ENCODE peak calls at places on chromosomes 4 and X, in six cellular contexts. One of them, this sample, is unnamed.

GRCh38 chr4:152591361-152591760 is 55.5 kb upstream of the FBXW7 start:
- DNase-seq in NCI-H1105 treated with DMSO at 0.1 percent for 48 hours: peak
- DNase-seq in ACHN: no peak
- DNase-seq in amygdala: no peak
- DNase-seq in pancreas: peak
- DNase-seq in stimulated activated CD8-positive, alpha-beta memory T cell treated with anti-CD3 and anti-CD28 coated beads, Interleukin-4, amount 100 ng/mL, for 24 hours: no peak
- DNase-seq in this sample: no peak

GRCh38 chr4:168831585-168831918 is 178.5 kb downstream of the CBR4 start:
- DNase-seq in NCI-H1105 treated with DMSO at 0.1 percent for 48 hours: peak
- DNase-seq in ACHN: no peak
- DNase-seq in amygdala: no peak
- DNase-seq in pancreas: no peak
- DNase-seq in stimulated activated CD8-positive, alpha-beta memory T cell treated with anti-CD3 and anti-CD28 coated beads, Interleukin-4, amount 100 ng/mL, for 24 hours: no peak
- DNase-seq in this sample: peak

GRCh38 chrX:15158736-15159406 is 111.0 kb downstream of the ASB9 start:
- DNase-seq in NCI-H1105 treated with DMSO at 0.1 percent for 48 hours: no peak
- DNase-seq in ACHN: no peak
- DNase-seq in amygdala: no peak
- DNase-seq in pancreas: no peak
- DNase-seq in stimulated activated CD8-positive, alpha-beta memory T cell treated with anti-CD3 and anti-CD28 coated beads, Interleukin-4, amount 100 ng/mL, for 24 hours: no peak
- DNase-seq in this sample: no peak

GRCh38 chrX:44651347-44651746 is 108.7 kb upstream of the FUNDC1 start:
- DNase-seq in NCI-H1105 treated with DMSO at 0.1 percent for 48 hours: no peak
- DNase-seq in ACHN: no peak
- DNase-seq in amygdala: no peak
- DNase-seq in pancreas: no peak
- DNase-seq in stimulated activated CD8-positive, alpha-beta memory T cell treated with anti-CD3 and anti-CD28 coated beads, Interleukin-4, amount 100 ng/mL, for 24 hours: no peak
- DNase-seq in this sample: no peak

GRCh38 chr4:37644962-37645361 is 41.2 kb downstream of the RELL1 start:
- DNase-seq in NCI-H1105 treated with DMSO at 0.1 percent for 48 hours: no peak
- DNase-seq in ACHN: no peak
- DNase-seq in amygdala: no peak
- DNase-seq in pancreas: no peak
- DNase-seq in stimulated activated CD8-positive, alpha-beta memory T cell treated with anti-CD3 and anti-CD28 coated beads, Interleukin-4, amount 100 ng/mL, for 24 hours: no peak
- DNase-seq in this sample: no peak

GRCh38 chr4:146582864-146583263 is 55.8 kb upstream of the POU4F2 start:
- DNase-seq in NCI-H1105 treated with DMSO at 0.1 percent for 48 hours: peak
- DNase-seq in ACHN: no peak
- DNase-seq in amygdala: no peak
- DNase-seq in pancreas: no peak
- DNase-seq in stimulated activated CD8-positive, alpha-beta memory T cell treated with anti-CD3 and anti-CD28 coated beads, Interleukin-4, amount 100 ng/mL, for 24 hours: no peak
- DNase-seq in this sample: no peak

GRCh38 chr4:70994387-70995099 is 1.1 kb downstream of the DCK start:
- DNase-seq in NCI-H1105 treated with DMSO at 0.1 percent for 48 hours: no peak
- DNase-seq in ACHN: no peak
- DNase-seq in amygdala: no peak
- DNase-seq in pancreas: no peak
- DNase-seq in stimulated activated CD8-positive, alpha-beta memory T cell treated with anti-CD3 and anti-CD28 coated beads, Interleukin-4, amount 100 ng/mL, for 24 hours: no peak
- DNase-seq in this sample: no peak

GRCh38 chr4:80178964-80179363 is 18.3 kb upstream of the PRDM8 start:
- DNase-seq in NCI-H1105 treated with DMSO at 0.1 percent for 48 hours: no peak
- DNase-seq in ACHN: no peak
- DNase-seq in amygdala: no peak
- DNase-seq in pancreas: no peak
- DNase-seq in stimulated activated CD8-positive, alpha-beta memory T cell treated with anti-CD3 and anti-CD28 coated beads, Interleukin-4, amount 100 ng/mL, for 24 hours: no peak
- DNase-seq in this sample: no peak

GRCh38 chrX:39133971-39134370 is 332.7 kb downstream of the MID1IP1 start:
- DNase-seq in NCI-H1105 treated with DMSO at 0.1 percent for 48 hours: peak
- DNase-seq in ACHN: no peak
- DNase-seq in amygdala: no peak
- DNase-seq in pancreas: no peak
- DNase-seq in stimulated activated CD8-positive, alpha-beta memory T cell treated with anti-CD3 and anti-CD28 coated beads, Interleukin-4, amount 100 ng/mL, for 24 hours: no peak
- DNase-seq in this sample: no peak

GRCh38 chrX:118698516-118699247 is 28.7 kb upstream of the IL13RA1 start:
- DNase-seq in NCI-H1105 treated with DMSO at 0.1 percent for 48 hours: no peak
- DNase-seq in ACHN: no peak
- DNase-seq in amygdala: no peak
- DNase-seq in pancreas: no peak
- DNase-seq in stimulated activated CD8-positive, alpha-beta memory T cell treated with anti-CD3 and anti-CD28 coated beads, Interleukin-4, amount 100 ng/mL, for 24 hours: no peak
- DNase-seq in this sample: no peak

GRCh38 chrX:67288958-67289641 is 254.7 kb upstream of the AR start:
- DNase-seq in NCI-H1105 treated with DMSO at 0.1 percent for 48 hours: no peak
- DNase-seq in ACHN: no peak
- DNase-seq in amygdala: no peak
- DNase-seq in pancreas: no peak
- DNase-seq in stimulated activated CD8-positive, alpha-beta memory T cell treated with anti-CD3 and anti-CD28 coated beads, Interleukin-4, amount 100 ng/mL, for 24 hours: no peak
- DNase-seq in this sample: no peak

GRCh38 chr4:78145622-78146021 is 88.5 kb downstream of the FRAS1 start:
- DNase-seq in NCI-H1105 treated with DMSO at 0.1 percent for 48 hours: no peak
- DNase-seq in ACHN: no peak
- DNase-seq in amygdala: no peak
- DNase-seq in pancreas: no peak
- DNase-seq in stimulated activated CD8-positive, alpha-beta memory T cell treated with anti-CD3 and anti-CD28 coated beads, Interleukin-4, amount 100 ng/mL, for 24 hours: no peak
- DNase-seq in this sample: no peak

GRCh38 chr4:155099231-155099630 is 109.2 kb upstream of the NPY2R start:
- DNase-seq in NCI-H1105 treated with DMSO at 0.1 percent for 48 hours: no peak
- DNase-seq in ACHN: no peak
- DNase-seq in amygdala: no peak
- DNase-seq in pancreas: no peak
- DNase-seq in stimulated activated CD8-positive, alpha-beta memory T cell treated with anti-CD3 and anti-CD28 coated beads, Interleukin-4, amount 100 ng/mL, for 24 hours: no peak
- DNase-seq in this sample: no peak

GRCh38 chr4:165096776-165097175 is 15.9 kb downstream of the TMEM192 start:
- DNase-seq in NCI-H1105 treated with DMSO at 0.1 percent for 48 hours: peak
- DNase-seq in ACHN: peak
- DNase-seq in amygdala: no peak
- DNase-seq in pancreas: no peak
- DNase-seq in stimulated activated CD8-positive, alpha-beta memory T cell treated with anti-CD3 and anti-CD28 coated beads, Interleukin-4, amount 100 ng/mL, for 24 hours: no peak
- DNase-seq in this sample: no peak

GRCh38 chr4:116531870-116532269 is 553.5 kb downstream of the TRAM1L1 start:
- DNase-seq in NCI-H1105 treated with DMSO at 0.1 percent for 48 hours: no peak
- DNase-seq in ACHN: no peak
- DNase-seq in amygdala: no peak
- DNase-seq in pancreas: no peak
- DNase-seq in stimulated activated CD8-positive, alpha-beta memory T cell treated with anti-CD3 and anti-CD28 coated beads, Interleukin-4, amount 100 ng/mL, for 24 hours: no peak
- DNase-seq in this sample: no peak

GRCh38 chrX:15299945-15300851 is 15.2 kb downstream of the ASB11 start:
- DNase-seq in NCI-H1105 treated with DMSO at 0.1 percent for 48 hours: peak
- DNase-seq in ACHN: peak
- DNase-seq in amygdala: no peak
- DNase-seq in pancreas: no peak
- DNase-seq in stimulated activated CD8-positive, alpha-beta memory T cell treated with anti-CD3 and anti-CD28 coated beads, Interleukin-4, amount 100 ng/mL, for 24 hours: no peak
- DNase-seq in this sample: peak

GRCh38 chr4:2932561-2932950 is 30.6 kb downstream of the NOP14 start:
- DNase-seq in NCI-H1105 treated with DMSO at 0.1 percent for 48 hours: no peak
- DNase-seq in ACHN: no peak
- DNase-seq in amygdala: no peak
- DNase-seq in pancreas: no peak
- DNase-seq in stimulated activated CD8-positive, alpha-beta memory T cell treated with anti-CD3 and anti-CD28 coated beads, Interleukin-4, amount 100 ng/mL, for 24 hours: no peak
- DNase-seq in this sample: no peak

GRCh38 chr4:112147697-112148096 is 2.4 kb downstream of the FAM241A start:
- DNase-seq in NCI-H1105 treated with DMSO at 0.1 percent for 48 hours: no peak
- DNase-seq in ACHN: no peak
- DNase-seq in amygdala: no peak
- DNase-seq in pancreas: no peak
- DNase-seq in stimulated activated CD8-positive, alpha-beta memory T cell treated with anti-CD3 and anti-CD28 coated beads, Interleukin-4, amount 100 ng/mL, for 24 hours: no peak
- DNase-seq in this sample: no peak

GRCh38 chr4:134465417-134465816 is 263.8 kb upstream of the PABPC4L start:
- DNase-seq in NCI-H1105 treated with DMSO at 0.1 percent for 48 hours: no peak
- DNase-seq in ACHN: no peak
- DNase-seq in amygdala: no peak
- DNase-seq in pancreas: no peak
- DNase-seq in stimulated activated CD8-positive, alpha-beta memory T cell treated with anti-CD3 and anti-CD28 coated beads, Interleukin-4, amount 100 ng/mL, for 24 hours: no peak
- DNase-seq in this sample: no peak

GRCh38 chr4:174444390-174444789 is 77.9 kb downstream of the HPGD start:
- DNase-seq in NCI-H1105 treated with DMSO at 0.1 percent for 48 hours: no peak
- DNase-seq in ACHN: no peak
- DNase-seq in amygdala: no peak
- DNase-seq in pancreas: no peak
- DNase-seq in stimulated activated CD8-positive, alpha-beta memory T cell treated with anti-CD3 and anti-CD28 coated beads, Interleukin-4, amount 100 ng/mL, for 24 hours: no peak
- DNase-seq in this sample: no peak

GRCh38 chr4:5751918-5752802 is 41.2 kb downstream of the EVC start:
- DNase-seq in NCI-H1105 treated with DMSO at 0.1 percent for 48 hours: no peak
- DNase-seq in ACHN: peak
- DNase-seq in amygdala: no peak
- DNase-seq in pancreas: no peak
- DNase-seq in stimulated activated CD8-positive, alpha-beta memory T cell treated with anti-CD3 and anti-CD28 coated beads, Interleukin-4, amount 100 ng/mL, for 24 hours: no peak
- DNase-seq in this sample: peak

GRCh38 chrX:134753185-134754008 is 95.1 kb upstream of the PLAC1 start:
- DNase-seq in NCI-H1105 treated with DMSO at 0.1 percent for 48 hours: no peak
- DNase-seq in ACHN: peak
- DNase-seq in amygdala: no peak
- DNase-seq in pancreas: no peak
- DNase-seq in stimulated activated CD8-positive, alpha-beta memory T cell treated with anti-CD3 and anti-CD28 coated beads, Interleukin-4, amount 100 ng/mL, for 24 hours: no peak
- DNase-seq in this sample: peak

GRCh38 chr4:118327554-118328241 is 25.1 kb downstream of the PRSS12 start:
- DNase-seq in NCI-H1105 treated with DMSO at 0.1 percent for 48 hours: no peak
- DNase-seq in ACHN: no peak
- DNase-seq in amygdala: no peak
- DNase-seq in pancreas: no peak
- DNase-seq in stimulated activated CD8-positive, alpha-beta memory T cell treated with anti-CD3 and anti-CD28 coated beads, Interleukin-4, amount 100 ng/mL, for 24 hours: no peak
- DNase-seq in this sample: no peak

GRCh38 chrX:134600714-134601113 is 57.6 kb downstream of the PLAC1 start:
- DNase-seq in NCI-H1105 treated with DMSO at 0.1 percent for 48 hours: no peak
- DNase-seq in ACHN: no peak
- DNase-seq in amygdala: no peak
- DNase-seq in pancreas: no peak
- DNase-seq in stimulated activated CD8-positive, alpha-beta memory T cell treated with anti-CD3 and anti-CD28 coated beads, Interleukin-4, amount 100 ng/mL, for 24 hours: no peak
- DNase-seq in this sample: peak

GRCh38 chr4:81085291-81085690 is 54.8 kb downstream of the BMP3 start:
- DNase-seq in NCI-H1105 treated with DMSO at 0.1 percent for 48 hours: no peak
- DNase-seq in ACHN: no peak
- DNase-seq in amygdala: no peak
- DNase-seq in pancreas: no peak
- DNase-seq in stimulated activated CD8-positive, alpha-beta memory T cell treated with anti-CD3 and anti-CD28 coated beads, Interleukin-4, amount 100 ng/mL, for 24 hours: no peak
- DNase-seq in this sample: no peak

GRCh38 chr4:173051697-173052096 is 116.9 kb upstream of the GALNT7 start:
- DNase-seq in NCI-H1105 treated with DMSO at 0.1 percent for 48 hours: no peak
- DNase-seq in ACHN: no peak
- DNase-seq in amygdala: no peak
- DNase-seq in pancreas: no peak
- DNase-seq in stimulated activated CD8-positive, alpha-beta memory T cell treated with anti-CD3 and anti-CD28 coated beads, Interleukin-4, amount 100 ng/mL, for 24 hours: no peak
- DNase-seq in this sample: no peak

GRCh38 chrX:10278716-10279115 is 121.9 kb downstream of the CLCN4 start:
- DNase-seq in NCI-H1105 treated with DMSO at 0.1 percent for 48 hours: no peak
- DNase-seq in ACHN: no peak
- DNase-seq in amygdala: no peak
- DNase-seq in pancreas: no peak
- DNase-seq in stimulated activated CD8-positive, alpha-beta memory T cell treated with anti-CD3 and anti-CD28 coated beads, Interleukin-4, amount 100 ng/mL, for 24 hours: no peak
- DNase-seq in this sample: no peak

GRCh38 chr4:146255874-146256273 is 41.5 kb downstream of the REELD1 start:
- DNase-seq in NCI-H1105 treated with DMSO at 0.1 percent for 48 hours: no peak
- DNase-seq in ACHN: peak
- DNase-seq in amygdala: no peak
- DNase-seq in pancreas: no peak
- DNase-seq in stimulated activated CD8-positive, alpha-beta memory T cell treated with anti-CD3 and anti-CD28 coated beads, Interleukin-4, amount 100 ng/mL, for 24 hours: no peak
- DNase-seq in this sample: peak

GRCh38 chrX:13463608-13464007 is 105.8 kb upstream of the EGFL6 start:
- DNase-seq in NCI-H1105 treated with DMSO at 0.1 percent for 48 hours: peak
- DNase-seq in ACHN: no peak
- DNase-seq in amygdala: no peak
- DNase-seq in pancreas: no peak
- DNase-seq in stimulated activated CD8-positive, alpha-beta memory T cell treated with anti-CD3 and anti-CD28 coated beads, Interleukin-4, amount 100 ng/mL, for 24 hours: no peak
- DNase-seq in this sample: no peak

GRCh38 chr4:28636971-28637370 is 1776.3 kb downstream of the STIM2 start:
- DNase-seq in NCI-H1105 treated with DMSO at 0.1 percent for 48 hours: no peak
- DNase-seq in ACHN: no peak
- DNase-seq in amygdala: no peak
- DNase-seq in pancreas: no peak
- DNase-seq in stimulated activated CD8-positive, alpha-beta memory T cell treated with anti-CD3 and anti-CD28 coated beads, Interleukin-4, amount 100 ng/mL, for 24 hours: no peak
- DNase-seq in this sample: no peak

GRCh38 chr4:105990933-105991332 is 95.7 kb downstream of the NPNT start:
- DNase-seq in NCI-H1105 treated with DMSO at 0.1 percent for 48 hours: no peak
- DNase-seq in ACHN: peak
- DNase-seq in amygdala: peak
- DNase-seq in pancreas: peak
- DNase-seq in stimulated activated CD8-positive, alpha-beta memory T cell treated with anti-CD3 and anti-CD28 coated beads, Interleukin-4, amount 100 ng/mL, for 24 hours: no peak
- DNase-seq in this sample: peak

GRCh38 chrX:41145920-41146608 is 60.8 kb downstream of the USP9X start:
- DNase-seq in NCI-H1105 treated with DMSO at 0.1 percent for 48 hours: no peak
- DNase-seq in ACHN: peak
- DNase-seq in amygdala: no peak
- DNase-seq in pancreas: no peak
- DNase-seq in stimulated activated CD8-positive, alpha-beta memory T cell treated with anti-CD3 and anti-CD28 coated beads, Interleukin-4, amount 100 ng/mL, for 24 hours: no peak
- DNase-seq in this sample: peak

This sample was measured in RCC 7860.